ENCODE peak calls at places on chromosomes 3 and 15, in five cellular contexts. One of them, this sample, is unnamed.

GRCh38 chr3:4284865-4285264 is 18.3 kb upstream of the SETMAR start:
- DNase-seq in memory B cell: no peak
- DNase-seq in effector CD4-positive, alpha-beta T cell: no peak
- DNase-seq in HT1080: no peak
- DNase-seq in head of caudate nucleus: no peak
- DNase-seq in this sample: no peak

GRCh38 chr3:185420762-185421161 is 57.8 kb downstream of the MAP3K13 start:
- DNase-seq in memory B cell: no peak
- DNase-seq in effector CD4-positive, alpha-beta T cell: no peak
- DNase-seq in HT1080: peak; percentile 46
- DNase-seq in head of caudate nucleus: no peak
- DNase-seq in this sample: no peak

GRCh38 chr3:133644768-133645167 is 17.0 kb downstream of the TOPBP1 start:
- DNase-seq in memory B cell: no peak
- DNase-seq in effector CD4-positive, alpha-beta T cell: no peak
- DNase-seq in HT1080: peak; percentile 76
- DNase-seq in head of caudate nucleus: no peak
- DNase-seq in this sample: no peak

GRCh38 chr15:20353966-20354883 is 187.4 kb downstream of the GOLGA6L6 start:
- DNase-seq in memory B cell: no peak
- DNase-seq in effector CD4-positive, alpha-beta T cell: no peak
- DNase-seq in HT1080: no peak
- DNase-seq in head of caudate nucleus: no peak
- DNase-seq in this sample: no peak

GRCh38 chr3:167700926-167701325 is 33.8 kb downstream of the PDCD10 start:
- DNase-seq in memory B cell: no peak
- DNase-seq in effector CD4-positive, alpha-beta T cell: no peak
- DNase-seq in HT1080: no peak
- DNase-seq in head of caudate nucleus: no peak
- DNase-seq in this sample: no peak

GRCh38 chr3:125039897-125040175 is 16.0 kb downstream of the HEG1 start:
- DNase-seq in memory B cell: no peak
- DNase-seq in effector CD4-positive, alpha-beta T cell: no peak
- DNase-seq in HT1080: no peak
- DNase-seq in head of caudate nucleus: no peak
- DNase-seq in this sample: no peak

GRCh38 chr3:169072494-169072893 is 591.0 kb downstream of the MECOM start:
- DNase-seq in memory B cell: no peak
- DNase-seq in effector CD4-positive, alpha-beta T cell: no peak
- DNase-seq in HT1080: no peak
- DNase-seq in head of caudate nucleus: no peak
- DNase-seq in this sample: no peak

GRCh38 chr3:4645468-4645867 is 152.3 kb downstream of the ITPR1 start:
- DNase-seq in memory B cell: no peak
- DNase-seq in effector CD4-positive, alpha-beta T cell: no peak
- DNase-seq in HT1080: no peak
- DNase-seq in head of caudate nucleus: no peak
- DNase-seq in this sample: no peak

GRCh38 chr3:123383101-123384053 is 65.5 kb downstream of the ADCY5 start:
- DNase-seq in memory B cell: no peak
- DNase-seq in effector CD4-positive, alpha-beta T cell: no peak
- DNase-seq in HT1080: no peak
- DNase-seq in head of caudate nucleus: no peak
- DNase-seq in this sample: no peak

GRCh38 chr3:151552589-151552988 is 91.7 kb upstream of the IGSF10 start:
- DNase-seq in memory B cell: no peak
- DNase-seq in effector CD4-positive, alpha-beta T cell: no peak
- DNase-seq in HT1080: no peak
- DNase-seq in head of caudate nucleus: no peak
- DNase-seq in this sample: no peak

GRCh38 chr15:71239592-71240364 is 124.5 kb downstream of the THSD4 start:
- DNase-seq in memory B cell: no peak
- DNase-seq in effector CD4-positive, alpha-beta T cell: no peak
- DNase-seq in HT1080: no peak
- DNase-seq in head of caudate nucleus: no peak
- DNase-seq in this sample: no peak

GRCh38 chr3:190339130-190339529 is 16.9 kb upstream of the CLDN1 start:
- DNase-seq in memory B cell: no peak
- DNase-seq in effector CD4-positive, alpha-beta T cell: no peak
- DNase-seq in HT1080: peak; percentile 88
- DNase-seq in head of caudate nucleus: no peak
- DNase-seq in this sample: no peak

GRCh38 chr3:152969557-152970300 is 134.8 kb downstream of the P2RY1 start:
- DNase-seq in memory B cell: no peak
- DNase-seq in effector CD4-positive, alpha-beta T cell: no peak
- DNase-seq in HT1080: no peak
- DNase-seq in head of caudate nucleus: no peak
- DNase-seq in this sample: no peak

GRCh38 chr3:129263161-129263910 is 13.9 kb downstream of the COPG1 start:
- DNase-seq in memory B cell: no peak
- DNase-seq in effector CD4-positive, alpha-beta T cell: no peak
- DNase-seq in HT1080: no peak
- DNase-seq in head of caudate nucleus: no peak
- DNase-seq in this sample: no peak

GRCh38 chr3:98545940-98546339 is 14.2 kb downstream of the GPR15 start:
- DNase-seq in memory B cell: no peak
- DNase-seq in effector CD4-positive, alpha-beta T cell: no peak
- DNase-seq in HT1080: no peak
- DNase-seq in head of caudate nucleus: no peak
- DNase-seq in this sample: no peak

GRCh38 chr15:63301088-63301487 is 23.7 kb downstream of the APH1B start:
- DNase-seq in memory B cell: no peak
- DNase-seq in effector CD4-positive, alpha-beta T cell: no peak
- DNase-seq in HT1080: no peak
- DNase-seq in head of caudate nucleus: no peak
- DNase-seq in this sample: no peak

GRCh38 chr15:74978503-74978902 is 16.9 kb upstream of the SCAMP5 start:
- DNase-seq in memory B cell: no peak
- DNase-seq in effector CD4-positive, alpha-beta T cell: no peak
- DNase-seq in HT1080: peak; percentile 67
- DNase-seq in head of caudate nucleus: peak; percentile 7
- DNase-seq in this sample: no peak

GRCh38 chr15:33492434-33493052 is 181.8 kb downstream of the RYR3 start:
- DNase-seq in memory B cell: no peak
- DNase-seq in effector CD4-positive, alpha-beta T cell: no peak
- DNase-seq in HT1080: no peak
- DNase-seq in head of caudate nucleus: no peak
- DNase-seq in this sample: no peak

GRCh38 chr3:29759443-29760033 is 478.7 kb downstream of the RBMS3 start:
- DNase-seq in memory B cell: no peak
- DNase-seq in effector CD4-positive, alpha-beta T cell: no peak
- DNase-seq in HT1080: peak; percentile 13
- DNase-seq in head of caudate nucleus: no peak
- DNase-seq in this sample: no peak

GRCh38 chr3:9879830-9880549 is at the start of gene CIDEC:
- DNase-seq in memory B cell: no peak
- DNase-seq in effector CD4-positive, alpha-beta T cell: no peak
- DNase-seq in HT1080: no peak
- DNase-seq in head of caudate nucleus: no peak
- DNase-seq in this sample: no peak

GRCh38 chr15:100525894-100526512 is 2.7 kb downstream of the CERS3 start:
- DNase-seq in memory B cell: no peak
- DNase-seq in effector CD4-positive, alpha-beta T cell: no peak
- DNase-seq in HT1080: no peak
- DNase-seq in head of caudate nucleus: peak; percentile 28
- DNase-seq in this sample: no peak

This sample was measured in activated B cell treated with CpG ODN at 0.5 μM for 24 hours.